ENCODE peak calls at places on chromosomes 3 and 15, in five cellular contexts. K, N, E, O and H are unnamed samples.

GRCh38 chr3:102095383-102095782 is 246.1 kb downstream of the NFKBIZ start:
- DNase-seq in K (no peak), N (no peak), E (no peak), O (no peak), H (no peak)

GRCh38 chr3:156941311-156941710 is 115.2 kb downstream of the LEKR1 start:
- DNase-seq in K (no peak), N (no peak), E (no peak), O (no peak), H (no peak)

GRCh38 chr3:72520690-72521308 is 327.4 kb downstream of the SHQ1 start:
- DNase-seq in K (no peak), N (peak), E (peak), O (no peak), H (no peak)

GRCh38 chr3:133828576-133829309 is 23.1 kb downstream of the SRPRB start:
- DNase-seq in K (no peak), N (no peak), E (peak), O (peak), H (peak)

GRCh38 chr3:71185733-71186455 is 397.6 kb downstream of the FOXP1 start:
- DNase-seq in K (no peak), N (peak), E (peak), O (no peak), H (no peak)

GRCh38 chr3:184290331-184290730 is 8.7 kb upstream of the PSMD2 start:
- DNase-seq in K (no peak), N (no peak), E (no peak), O (no peak), H (no peak)

GRCh38 chr3:48581621-48582481 is 13.3 kb downstream of the COL7A1 start:
- DNase-seq in K (no peak), N (no peak), E (no peak), O (no peak), H (no peak)

GRCh38 chr15:77654975-77655374 is 22.3 kb upstream of the LINGO1 start:
- DNase-seq in K (no peak), N (peak), E (peak), O (no peak), H (no peak)

GRCh38 chr3:23489338-23490158 is 286.4 kb downstream of the UBE2E2 start:
- DNase-seq in K (no peak), N (no peak), E (no peak), O (no peak), H (no peak)

GRCh38 chr15:83057660-83058376 is 9.2 kb downstream of the BTBD1 start:
- DNase-seq in K (no peak), N (no peak), E (no peak), O (peak), H (no peak)

GRCh38 chr3:71728632-71729342 is 3.6 kb upstream of the EIF4E3 start:
- DNase-seq in K (no peak), N (peak), E (peak), O (no peak), H (no peak)

GRCh38 chr3:170301404-170301803 is 56.1 kb upstream of the SKIL start:
- DNase-seq in K (no peak), N (no peak), E (no peak), O (no peak), H (no peak)

GRCh38 chr3:161096771-161097367 is 8.3 kb downstream of the B3GALNT1 start:
- DNase-seq in K (no peak), N (peak), E (peak), O (no peak), H (no peak)

GRCh38 chr3:71447197-71447596 is 136.3 kb downstream of the FOXP1 start:
- DNase-seq in K (no peak), N (no peak), E (no peak), O (no peak), H (no peak)

GRCh38 chr3:30193625-30194044 is 412.8 kb upstream of the TGFBR2 start:
- DNase-seq in K (no peak), N (peak), E (peak), O (no peak), H (no peak)

GRCh38 chr3:111733154-111733553 is 125.9 kb upstream of the PHLDB2 start:
- DNase-seq in K (no peak), N (peak), E (peak), O (no peak), H (no peak)

GRCh38 chr3:194030372-194030771 is 105.6 kb upstream of the HES1 start:
- DNase-seq in K (no peak), N (no peak), E (peak), O (no peak), H (no peak)

GRCh38 chr15:38895326-38896282 is 331.0 kb upstream of the RASGRP1 start:
- DNase-seq in K (no peak), N (no peak), E (no peak), O (no peak), H (no peak)

GRCh38 chr3:126077754-126078153 is 6.2 kb downstream of the SLC41A3 start:
- DNase-seq in K (no peak), N (no peak), E (no peak), O (no peak), H (no peak)

GRCh38 chr3:120567370-120568197 is 28.6 kb upstream of the NDUFB4 start:
- DNase-seq in K (no peak), N (peak), E (peak), O (no peak), H (no peak)